ENCODE peak calls at places on chromosomes 2 and 18, in eight cellular contexts. C is colonic mucosa, O is brain microvascular endothelial cell, G is psoas muscle, Z is esophagus squamous epithelium, S is mesenchymal stem cell, Y is AG09309, K is PC-3. R is an unnamed sample.

GRCh38 chr2:71816815-71817214 is 330.8 kb downstream of the CYP26B1 start:
- DNase-seq in C (no peak), O (no peak), G (no peak), Z (no peak), S (no peak), Y (no peak), K (no peak), R (no peak)

GRCh38 chr2:31266804-31267203 is 32.9 kb downstream of the EHD3 start:
- DNase-seq in C (no peak), O (no peak), G (no peak), Z (no peak), S (no peak), Y (no peak), K (no peak), R (no peak)

GRCh38 chr2:12587729-12588522 is 128.8 kb upstream of the TRIB2 start:
- DNase-seq in C (no peak), O (peak), G (peak), Z (no peak), S (peak), Y (peak), K (peak), R (peak)

GRCh38 chr2:75290600-75291140 is 91.3 kb upstream of the TACR1 start:
- DNase-seq in C (no peak), O (no peak), G (no peak), Z (no peak), S (peak), Y (no peak), K (no peak), R (no peak)

GRCh38 chr2:208807756-208808155 is 401.2 kb downstream of the PTH2R start:
- DNase-seq in C (no peak), O (no peak), G (no peak), Z (no peak), S (no peak), Y (no peak), K (peak), R (no peak)

GRCh38 chr2:70190086-70190412 is 770 bp downstream of the C2orf42 start:
- DNase-seq in C (peak), O (peak), G (no peak), Z (no peak), S (no peak), Y (peak), K (no peak), R (peak)

GRCh38 chr2:177169810-177170514 is 42.6 kb upstream of the HNRNPA3 start:
- DNase-seq in C (no peak), O (no peak), G (no peak), Z (no peak), S (no peak), Y (no peak), K (peak), R (no peak)

GRCh38 chr2:96859338-96859649 is 1.5 kb upstream of the ANKRD39 start:
- DNase-seq in C (peak), O (no peak), G (peak), Z (no peak), S (peak), Y (no peak), K (no peak), R (no peak)

GRCh38 chr2:234137400-234138014 is 87.0 kb downstream of the SPP2 start:
- DNase-seq in C (no peak), O (peak), G (no peak), Z (no peak), S (no peak), Y (peak), K (peak), R (no peak)

GRCh38 chr18:10419420-10420103 is 34.9 kb upstream of the APCDD1 start:
- DNase-seq in C (no peak), O (peak), G (no peak), Z (no peak), S (peak), Y (no peak), K (no peak), R (no peak)

GRCh38 chr2:188601927-188602326 is 310.3 kb downstream of the GULP1 start:
- DNase-seq in C (no peak), O (no peak), G (no peak), Z (no peak), S (peak), Y (peak), K (no peak), R (no peak)

GRCh38 chr2:60391250-60392013 is 162.0 kb downstream of the BCL11A start:
- DNase-seq in C (no peak), O (no peak), G (no peak), Z (no peak), S (no peak), Y (no peak), K (no peak), R (no peak)

GRCh38 chr2:61758991-61759390 is 94.9 kb downstream of the FAM161A start:
- DNase-seq in C (no peak), O (peak), G (no peak), Z (no peak), S (peak), Y (peak), K (no peak), R (peak)

GRCh38 chr2:112201706-112202430 is 53.0 kb downstream of the ZC3H8 start:
- DNase-seq in C (no peak), O (no peak), G (no peak), Z (no peak), S (no peak), Y (no peak), K (no peak), R (no peak)

GRCh38 chr18:11654736-11655604 is 34.1 kb upstream of the GNAL start:
- DNase-seq in C (peak), O (peak), G (peak), Z (no peak), S (peak), Y (no peak), K (peak), R (no peak)

GRCh38 chr2:11456251-11456650 is 9.7 kb downstream of the E2F6 start:
- DNase-seq in C (no peak), O (no peak), G (no peak), Z (no peak), S (no peak), Y (no peak), K (no peak), R (no peak)

GRCh38 chr2:240935101-240935876 is 29.2 kb downstream of the CROCC2 start:
- DNase-seq in C (peak), O (no peak), G (no peak), Z (no peak), S (no peak), Y (no peak), K (no peak), R (no peak)

GRCh38 chr2:165462433-165462832 is 7.1 kb upstream of the CSRNP3 start:
- DNase-seq in C (no peak), O (no peak), G (no peak), Z (no peak), S (no peak), Y (no peak), K (no peak), R (no peak)

GRCh38 chr18:79596451-79597175 is 83.0 kb upstream of the CTDP1 start:
- DNase-seq in C (no peak), O (no peak), G (no peak), Z (no peak), S (no peak), Y (no peak), K (no peak), R (no peak)
- H3K4me3 ChIP-seq in C (no peak), O (no peak), G (no peak), Z (no peak), S (no peak), Y (no peak), K (no peak), R (no peak)

GRCh38 chr2:203897544-203897943 is 30.0 kb downstream of the CTLA4 start:
- DNase-seq in C (no peak), O (no peak), G (no peak), Z (no peak), S (no peak), Y (no peak), K (no peak), R (no peak)
- H3K4me3 ChIP-seq in C (no peak), O (no peak), G (no peak), Z (no peak), S (no peak), Y (no peak), K (no peak), R (no peak)

DNA sequence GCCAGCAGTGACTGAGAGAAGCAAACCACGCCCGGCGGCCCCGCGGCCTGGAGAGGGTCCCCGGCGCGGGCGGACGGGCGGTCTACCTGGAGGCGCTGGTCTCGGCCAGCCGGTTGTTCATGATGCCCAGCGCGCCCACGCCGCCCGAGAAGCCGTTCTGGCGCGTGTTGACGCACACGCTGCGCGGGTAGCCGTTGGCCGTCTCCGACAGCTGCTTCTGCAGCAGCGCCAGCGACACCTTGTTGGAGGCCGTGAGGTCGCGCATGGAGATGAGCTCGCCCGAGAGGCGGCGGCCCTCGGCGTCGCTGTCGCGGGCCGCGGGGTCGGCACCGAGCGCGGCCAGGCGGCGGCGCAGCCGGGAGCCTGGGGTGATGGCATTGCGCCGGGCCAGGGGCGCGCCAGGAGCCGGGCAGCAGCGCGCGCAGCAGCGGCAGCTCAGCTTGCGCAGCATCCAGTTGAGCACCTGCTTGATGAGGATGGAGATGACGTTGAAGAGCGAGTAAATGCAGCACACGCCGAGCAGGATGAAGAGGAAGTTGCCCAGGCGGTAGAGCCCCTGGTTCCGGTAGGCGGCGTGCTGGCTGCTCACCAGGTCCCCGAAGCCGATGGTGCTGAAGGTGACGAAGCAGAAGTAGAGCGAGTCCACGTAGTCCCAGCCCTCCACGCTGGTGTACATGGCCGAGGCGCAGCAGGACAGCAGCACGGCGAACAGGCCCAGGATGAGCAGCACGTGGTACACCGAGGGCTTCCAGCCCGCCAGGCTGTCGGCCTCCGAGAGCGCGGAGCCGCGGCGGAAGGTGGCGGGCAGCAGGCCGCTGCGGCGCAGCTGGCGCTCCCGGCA is 118.1 kb downstream of the MSH2 start:
- DNase-seq in C (peak), O (peak), G (peak), Z (peak), S (no peak), Y (no peak), K (peak), R (no peak)
- H3K4me3 ChIP-seq in C (peak), O (peak), G (peak), Z (peak), S (peak), Y (peak), K (peak), R (peak)

GRCh38 chr2:36409971-36410370 is 54.4 kb downstream of the CRIM1 start:
- DNase-seq in C (no peak), O (no peak), G (no peak), Z (no peak), S (no peak), Y (no peak), K (no peak), R (no peak)
- H3K4me3 ChIP-seq in C (no peak), O (no peak), G (no peak), Z (no peak), S (no peak), Y (no peak), K (no peak), R (no peak)

GRCh38 chr2:16250466-16250865 is 310.1 kb downstream of the MYCN start:
- DNase-seq in C (no peak), O (no peak), G (no peak), Z (no peak), S (no peak), Y (no peak), K (no peak), R (no peak)
- H3K4me3 ChIP-seq in C (no peak), O (no peak), G (no peak), Z (no peak), S (no peak), Y (no peak), K (no peak), R (no peak)

GRCh38 chr2:10091182-10091932 is 11.1 kb upstream of the CYS1 start:
- DNase-seq in C (peak), O (no peak), G (no peak), Z (no peak), S (no peak), Y (no peak), K (no peak), R (no peak)
- H3K4me3 ChIP-seq in C (peak), O (no peak), G (peak), Z (no peak), S (peak), Y (no peak), K (no peak), R (no peak)

GRCh38 chr2:38374978-38375377 is 2.1 kb downstream of the ATL2 start:
- DNase-seq in C (no peak), O (no peak), G (no peak), Z (no peak), S (peak), Y (no peak), K (peak), R (no peak)
- H3K4me3 ChIP-seq in C (peak), O (peak), G (peak), Z (peak), S (peak), Y (no peak), K (peak), R (no peak)

R was measured in skeletal muscle cell.